ENCODE peak calls at places on chromosome 13, in six cellular contexts. M, W, X, F, L and S are unnamed samples.
A peak's percentile ranks its signal among the peaks of the same experiment; 100 is the strongest.

GRCh38 chr13:100323937-100324336 is 235.0 kb downstream of the PCCA start:
- DNase-seq in M (no peak), W (no peak), X (peak; percentile 5), F (no peak), L (no peak), S (no peak)

GRCh38 chr13:67231481-67231940 is 1.4 kb upstream of the PCDH9 start:
- DNase-seq in M (no peak), W (no peak), X (no peak), F (no peak), L (no peak), S (no peak)

GRCh38 chr13:98350746-98351330 is 173.8 kb upstream of the RNF113B start:
- DNase-seq in M (no peak), W (no peak), X (no peak), F (no peak), L (no peak), S (no peak)

GRCh38 chr13:73835138-73835721 is 299.0 kb downstream of the KLF12 start:
- DNase-seq in M (no peak), W (peak; percentile 26), X (peak; percentile 39), F (peak; percentile 30), L (peak; percentile 33), S (peak; percentile 3)

GRCh38 chr13:92460479-92460878 is 766.1 kb upstream of the GPC6 start:
- DNase-seq in M (no peak), W (no peak), X (no peak), F (no peak), L (no peak), S (no peak)

GRCh38 chr13:111899714-111900389 is 167.1 kb upstream of the SOX1 start:
- DNase-seq in M (peak; percentile 28), W (no peak), X (no peak), F (no peak), L (no peak), S (no peak)

GRCh38 chr13:64591981-64592380 is 2638.2 kb downstream of the PCDH9 start:
- DNase-seq in M (no peak), W (no peak), X (no peak), F (no peak), L (no peak), S (no peak)

GRCh38 chr13:113224486-113224885 is 15.1 kb downstream of the CUL4A start:
- DNase-seq in M (no peak), W (no peak), X (no peak), F (no peak), L (no peak), S (no peak)

GRCh38 chr13:41054212-41054877 is 7.0 kb upstream of the WBP4 start:
- DNase-seq in M (no peak), W (no peak), X (peak; percentile 53), F (peak; percentile 37), L (peak; percentile 41), S (no peak)

GRCh38 chr13:27423333-27423732 is 1.1 kb upstream of the GTF3A start:
- DNase-seq in M (no peak), W (no peak), X (no peak), F (no peak), L (no peak), S (no peak)
- H3K27ac ChIP-seq in M (no peak overlapping the region), W (no peak overlapping the region), X (no peak overlapping the region), F (no peak overlapping the region), L (no peak overlapping the region), S (no peak overlapping the region)

GRCh38 chr13:43963726-43964125 is 84.0 kb downstream of the LACC1 start:
- DNase-seq in M (no peak), W (no peak), X (no peak), F (no peak), L (no peak), S (no peak)
- TF ChIP-seq CTCF in M (peak; percentile 54), W (no peak), X (no peak), F (peak; percentile 15), L (no peak), S (no peak)

GRCh38 chr13:43784491-43784890 is 2.3 kb downstream of the ENOX1 start:
- DNase-seq in M (no peak), W (no peak), X (no peak), F (no peak), L (no peak), S (no peak)
- TF ChIP-seq GABPA in M (no peak), W (no peak), X (no peak), F (no peak), L (no peak), S (no peak)

GRCh38 chr13:110402301-110403069 is 95.4 kb downstream of the COL4A2 start:
- DNase-seq in M (no peak), W (no peak), X (no peak), F (no peak), L (no peak), S (no peak)
- H3K27ac ChIP-seq in M (no peak overlapping the region), W (no peak overlapping the region), X (no peak overlapping the region), F (no peak overlapping the region), L (peak overlapping the region; percentile 82), S (no peak overlapping the region)